ENCODE peak calls at places on chromosomes 1 and 21, in seven cellular contexts. E is Calu3; I is CD8-positive, alpha-beta T cell; D is esophagus squamous epithelium; C is ovary; G is choroid plexus epithelial cell; Z is neural progenitor cell. M is an unnamed sample.

GRCh38 chr1:71658295-71658694 is 577.5 kb upstream of the ZRANB2 start:
- DNase-seq in E (no peak), C (no peak), D (no peak), I (no peak), G (no peak), Z (no peak), M (no peak)

GRCh38 chr21:38861006-38861405 is 55.3 kb downstream of the ETS2 start:
- DNase-seq in D (no peak), I (no peak), C (no peak), E (no peak), Z (no peak), G (no peak), M (no peak)

GRCh38 chr1:23436520-23437354 is 12.2 kb upstream of the TCEA3 start:
- DNase-seq in D (no peak), C (peak), G (no peak), Z (peak), I (peak), E (no peak), M (no peak)

GRCh38 chr1:243855616-243856318 is 5.7 kb upstream of the AKT3 start:
- DNase-seq in I (no peak), D (no peak), G (no peak), C (no peak), Z (peak), E (no peak), M (no peak)

GRCh38 chr1:69220672-69221071 is 347.1 kb upstream of the LRRC7 start:
- DNase-seq in G (no peak), E (no peak), C (no peak), Z (no peak), I (no peak), D (no peak), M (no peak)

GRCh38 chr1:159817276-159818041 is 9.2 kb upstream of the SLAMF8 start:
- DNase-seq in C (no peak), D (no peak), I (no peak), Z (no peak), E (no peak), G (no peak), M (no peak)

GRCh38 chr21:36820176-36821031 is 121.5 kb downstream of the SIM2 start:
- DNase-seq in Z (peak), I (no peak), C (no peak), E (no peak), G (no peak), D (no peak), M (no peak)

GRCh38 chr1:39326836-39327235 is 122.3 kb downstream of the MACF1 start:
- DNase-seq in D (no peak), C (no peak), Z (no peak), G (peak), I (no peak), E (no peak), M (no peak)

GRCh38 chr1:207076181-207076949 is 12.3 kb upstream of the C4BPB start:
- DNase-seq in D (no peak), C (no peak), I (no peak), E (no peak), Z (no peak), G (peak), M (no peak)

GRCh38 chr1:27605300-27605766 is 1.4 kb upstream of the AHDC1 start:
- DNase-seq in I (no peak), D (no peak), Z (no peak), E (no peak), C (no peak), G (no peak), M (no peak)

GRCh38 chr1:186829679-186830587 is 1.2 kb downstream of the PLA2G4A start:
- DNase-seq in D (no peak), G (no peak), I (no peak), C (no peak), E (no peak), Z (no peak), M (no peak)

GRCh38 chr1:2636733-2637132 is 3.9 kb upstream of the MMEL1 start:
- DNase-seq in E (no peak), C (no peak), G (no peak), D (no peak), I (no peak), Z (no peak), M (no peak)

GRCh38 chr21:17738171-17738953 is 80.8 kb downstream of the C21orf91 start:
- DNase-seq in D (no peak), E (peak), I (no peak), Z (peak), C (no peak), G (peak), M (no peak)

GRCh38 chr1:213256438-213257087 is 205.5 kb downstream of the RPS6KC1 start:
- DNase-seq in D (no peak), I (no peak), E (no peak), G (no peak), C (no peak), Z (no peak), M (no peak)

GRCh38 chr1:26285366-26286063 is 5.6 kb downstream of the SH3BGRL3 start:
- DNase-seq in E (peak), C (no peak), D (no peak), Z (peak), I (peak), G (no peak), M (no peak)

GRCh38 chr1:51559501-51559900 is 40.4 kb upstream of the EPS15 start:
- DNase-seq in D (no peak), G (no peak), E (no peak), I (no peak), C (no peak), Z (no peak), M (no peak)
- TF ChIP-seq CTCF in D (no peak), G (no peak), E (no peak), I (no peak), C (no peak), Z (no peak), M (no peak)

DNA sequence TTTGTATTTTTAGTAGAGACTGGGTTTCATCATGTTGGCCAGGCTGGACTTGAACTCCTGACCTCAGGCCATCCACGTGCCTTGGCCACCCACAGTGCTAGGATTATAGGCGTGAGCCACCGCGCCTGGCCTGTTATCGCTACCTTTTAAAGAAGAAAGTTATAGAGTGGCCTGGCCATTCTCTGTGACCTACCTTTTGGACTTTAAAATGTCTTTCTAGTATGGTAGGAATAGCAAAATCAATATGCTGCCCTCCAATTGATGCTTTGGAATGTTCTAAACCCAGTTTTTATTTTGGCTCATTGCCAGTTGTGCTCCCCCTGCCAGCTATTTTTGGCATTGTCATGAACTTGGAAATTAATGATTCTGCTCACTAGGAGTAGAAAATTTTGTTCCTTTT is 19.9 kb downstream of the HIPK1 start:
- DNase-seq in Z (no peak), C (no peak), G (no peak), D (no peak), E (no peak), I (no peak), M (no peak)
- TF ChIP-seq CTCF in Z (peak), C (no peak), G (peak), D (peak), E (no peak), I (peak), M (peak)

GRCh38 chr21:42107881-42108553 is 36.9 kb downstream of the UMODL1 start:
- DNase-seq in I (peak), C (no peak), E (peak), G (peak), D (no peak), Z (peak), M (no peak)
- TF ChIP-seq CTCF in I (peak), C (no peak), E (no peak), G (peak), D (peak), Z (peak), M (peak)

DNA sequence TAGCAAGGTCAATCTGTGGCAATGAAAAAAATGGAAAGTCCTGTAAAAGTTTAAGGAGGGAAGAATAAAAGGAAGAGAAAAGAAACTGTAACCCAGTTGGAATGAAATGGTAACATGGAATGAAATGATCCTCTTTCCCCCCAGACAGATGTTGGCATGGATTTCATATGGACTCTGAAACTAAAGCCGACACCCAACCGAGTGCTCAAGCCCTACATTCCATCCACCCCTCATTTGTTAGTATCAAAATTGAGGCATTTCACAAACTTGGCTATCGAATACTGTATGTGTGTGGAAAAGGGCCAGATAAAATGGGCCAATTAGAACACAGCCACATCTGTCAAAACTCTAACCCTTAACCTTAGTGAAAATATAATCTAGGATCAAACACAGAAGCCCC is 72.7 kb upstream of the RGL1 start:
- DNase-seq in C (no peak), E (no peak), D (no peak), G (no peak), Z (no peak), I (no peak), M (no peak)
- TF ChIP-seq CTCF in C (no peak), E (no peak), D (no peak), G (no peak), Z (no peak), I (no peak), M (no peak)

M was measured in osteocyte.